ENCODE peak calls at places on chromosomes 6 and 20, in five cellular contexts. One of them, this sample, is unnamed.

GRCh38 chr6:137978252-137978896 is 111.3 kb downstream of the TNFAIP3 start:
- DNase-seq in bronchial epithelial cell: peak; percentile 66
- DNase-seq in AG04450: no peak
- DNase-seq in osteoblast: peak; percentile 66
- DNase-seq in GM12865: peak; percentile 80
- DNase-seq in this sample: no peak

GRCh38 chr6:80872194-80872950 is 765.9 kb downstream of the BCKDHB start:
- DNase-seq in bronchial epithelial cell: no peak
- DNase-seq in AG04450: no peak
- DNase-seq in osteoblast: no peak
- DNase-seq in GM12865: no peak
- DNase-seq in this sample: no peak

GRCh38 chr6:163356324-163356723 is 58.2 kb upstream of the QKI start:
- DNase-seq in bronchial epithelial cell: no peak
- DNase-seq in AG04450: no peak
- DNase-seq in osteoblast: peak; percentile 90
- DNase-seq in GM12865: no peak
- DNase-seq in this sample: no peak

GRCh38 chr6:7100072-7100750 is 7.5 kb upstream of the RREB1 start:
- DNase-seq in bronchial epithelial cell: no peak
- DNase-seq in AG04450: no peak
- DNase-seq in osteoblast: no peak
- DNase-seq in GM12865: peak; percentile 32
- DNase-seq in this sample: no peak

GRCh38 chr6:106159531-106159940 is 73.4 kb downstream of the PRDM1 start:
- DNase-seq in bronchial epithelial cell: peak; percentile 85
- DNase-seq in AG04450: peak; percentile 54
- DNase-seq in osteoblast: peak; percentile 92
- DNase-seq in GM12865: no peak
- DNase-seq in this sample: peak; percentile 54

GRCh38 chr6:38169826-38170526 is 350.4 kb downstream of the ZFAND3 start:
- DNase-seq in bronchial epithelial cell: no peak
- DNase-seq in AG04450: no peak
- DNase-seq in osteoblast: peak; percentile 49
- DNase-seq in GM12865: no peak
- DNase-seq in this sample: no peak

GRCh38 chr20:21714297-21715192 is 9.1 kb downstream of the PAX1 start:
- DNase-seq in bronchial epithelial cell: no peak
- DNase-seq in AG04450: no peak
- DNase-seq in osteoblast: no peak
- DNase-seq in GM12865: no peak
- DNase-seq in this sample: no peak

GRCh38 chr20:46558511-46558959 is 8.1 kb upstream of the OCSTAMP start:
- DNase-seq in bronchial epithelial cell: peak; percentile 95
- DNase-seq in AG04450: peak; percentile 85
- DNase-seq in osteoblast: peak; percentile 93
- DNase-seq in GM12865: no peak
- DNase-seq in this sample: peak; percentile 92

GRCh38 chr6:147759088-147759487 is 250.6 kb downstream of the SAMD5 start:
- DNase-seq in bronchial epithelial cell: no peak
- DNase-seq in AG04450: no peak
- DNase-seq in osteoblast: no peak
- DNase-seq in GM12865: no peak
- DNase-seq in this sample: no peak

GRCh38 chr6:107458687-107459282 is 579 bp downstream of the PDSS2 start:
- DNase-seq in bronchial epithelial cell: peak; percentile 31
- DNase-seq in AG04450: no peak
- DNase-seq in osteoblast: peak; percentile 71
- DNase-seq in GM12865: peak; percentile 56
- DNase-seq in this sample: no peak

GRCh38 chr20:41619360-41620115 is 1.4 kb upstream of the CHD6 start:
- DNase-seq in bronchial epithelial cell: no peak
- DNase-seq in AG04450: no peak
- DNase-seq in osteoblast: no peak
- DNase-seq in GM12865: no peak
- DNase-seq in this sample: no peak

GRCh38 chr6:328184-328670 is 35.9 kb downstream of the DUSP22 start:
- DNase-seq in bronchial epithelial cell: peak; percentile 76
- DNase-seq in AG04450: peak; percentile 70
- DNase-seq in osteoblast: peak; percentile 96
- DNase-seq in GM12865: peak; percentile 99
- DNase-seq in this sample: no peak

GRCh38 chr6:71886184-71887005 is at the start of gene RIMS1:
- DNase-seq in bronchial epithelial cell: no peak
- DNase-seq in AG04450: no peak
- DNase-seq in osteoblast: peak; percentile 89
- DNase-seq in GM12865: peak; percentile 68
- DNase-seq in this sample: no peak

GRCh38 chr6:29653452-29654038 is 3.3 kb upstream of the MOG start:
- DNase-seq in bronchial epithelial cell: peak; percentile 59
- DNase-seq in AG04450: peak; percentile 57
- DNase-seq in osteoblast: peak; percentile 91
- DNase-seq in GM12865: peak; percentile 87
- DNase-seq in this sample: no peak

GRCh38 chr6:113381957-113382356 is 475.2 kb upstream of the MARCKS start:
- DNase-seq in bronchial epithelial cell: peak; percentile 53
- DNase-seq in AG04450: no peak
- DNase-seq in osteoblast: no peak
- DNase-seq in GM12865: peak; percentile 80
- DNase-seq in this sample: no peak

GRCh38 chr6:26295691-26296555 is 69.1 kb upstream of the BTN3A2 start:
- DNase-seq in bronchial epithelial cell: peak; percentile 96
- DNase-seq in AG04450: no peak
- DNase-seq in osteoblast: peak; percentile 90
- DNase-seq in GM12865: no peak
- DNase-seq in this sample: no peak

GRCh38 chr20:986733-987355 is 15.3 kb downstream of the RSPO4 start:
- DNase-seq in bronchial epithelial cell: peak; percentile 40
- DNase-seq in AG04450: no peak
- DNase-seq in osteoblast: no peak
- DNase-seq in GM12865: no peak
- DNase-seq in this sample: no peak

GRCh38 chr6:42140051-42140450 is 2.4 kb downstream of the C6orf132 start:
- DNase-seq in bronchial epithelial cell: peak; percentile 87
- DNase-seq in AG04450: no peak
- DNase-seq in osteoblast: peak; percentile 97
- DNase-seq in GM12865: no peak
- DNase-seq in this sample: no peak

GRCh38 chr20:47150403-47151152 is 205.9 kb downstream of the ZMYND8 start:
- DNase-seq in bronchial epithelial cell: peak; percentile 63
- DNase-seq in AG04450: no peak
- DNase-seq in osteoblast: peak; percentile 88
- DNase-seq in GM12865: peak; percentile 37
- DNase-seq in this sample: no peak

GRCh38 chr6:53483423-53484353 is 61.2 kb downstream of the GCLC start:
- DNase-seq in bronchial epithelial cell: no peak
- DNase-seq in AG04450: no peak
- DNase-seq in osteoblast: no peak
- DNase-seq in GM12865: peak; percentile 35
- DNase-seq in this sample: no peak

GRCh38 chr6:34157236-34157830 is 11.4 kb upstream of the GRM4 start:
- DNase-seq in bronchial epithelial cell: no peak
- DNase-seq in AG04450: no peak
- DNase-seq in osteoblast: peak; percentile 69
- DNase-seq in GM12865: no peak
- DNase-seq in this sample: no peak

GRCh38 chr6:106897580-106897979 is 76.9 kb downstream of the CD24 start:
- DNase-seq in bronchial epithelial cell: no peak
- DNase-seq in AG04450: no peak
- DNase-seq in osteoblast: no peak
- DNase-seq in GM12865: no peak
- DNase-seq in this sample: no peak

GRCh38 chr6:162119349-162119748 is 608.2 kb downstream of the PRKN start:
- DNase-seq in bronchial epithelial cell: no peak
- DNase-seq in AG04450: no peak
- DNase-seq in osteoblast: no peak
- DNase-seq in GM12865: no peak
- DNase-seq in this sample: no peak

GRCh38 chr6:38182426-38182825 is 362.9 kb downstream of the ZFAND3 start:
- DNase-seq in bronchial epithelial cell: no peak
- DNase-seq in AG04450: no peak
- DNase-seq in osteoblast: no peak
- DNase-seq in GM12865: no peak
- DNase-seq in this sample: no peak

GRCh38 chr6:128932061-128932460 is 49.1 kb downstream of the LAMA2 start:
- DNase-seq in bronchial epithelial cell: peak; percentile 99
- DNase-seq in AG04450: no peak
- DNase-seq in osteoblast: peak; percentile 4
- DNase-seq in GM12865: no peak
- DNase-seq in this sample: peak; percentile 3

GRCh38 chr20:34525709-34526416 is 9.6 kb downstream of the DYNLRB1 start:
- DNase-seq in bronchial epithelial cell: peak; percentile 100
- DNase-seq in AG04450: peak; percentile 99
- DNase-seq in osteoblast: peak; percentile 96
- DNase-seq in GM12865: no peak
- DNase-seq in this sample: peak; percentile 97

GRCh38 chr6:14550817-14551216 is 433.2 kb downstream of the CD83 start:
- DNase-seq in bronchial epithelial cell: no peak
- DNase-seq in AG04450: no peak
- DNase-seq in osteoblast: no peak
- DNase-seq in GM12865: no peak
- DNase-seq in this sample: no peak

GRCh38 chr20:5973172-5973571 is 22.7 kb downstream of the MCM8 start:
- DNase-seq in bronchial epithelial cell: peak; percentile 99
- DNase-seq in AG04450: no peak
- DNase-seq in osteoblast: peak; percentile 51
- DNase-seq in GM12865: no peak
- DNase-seq in this sample: peak; percentile 99
- H3K4me3 ChIP-seq in bronchial epithelial cell: no peak overlapping the region
- H3K4me3 ChIP-seq in AG04450: no peak overlapping the region
- H3K4me3 ChIP-seq in osteoblast: no peak overlapping the region
- H3K4me3 ChIP-seq in GM12865: no peak overlapping the region
- H3K4me3 ChIP-seq in this sample: peak overlapping the region; percentile 20

DNA sequence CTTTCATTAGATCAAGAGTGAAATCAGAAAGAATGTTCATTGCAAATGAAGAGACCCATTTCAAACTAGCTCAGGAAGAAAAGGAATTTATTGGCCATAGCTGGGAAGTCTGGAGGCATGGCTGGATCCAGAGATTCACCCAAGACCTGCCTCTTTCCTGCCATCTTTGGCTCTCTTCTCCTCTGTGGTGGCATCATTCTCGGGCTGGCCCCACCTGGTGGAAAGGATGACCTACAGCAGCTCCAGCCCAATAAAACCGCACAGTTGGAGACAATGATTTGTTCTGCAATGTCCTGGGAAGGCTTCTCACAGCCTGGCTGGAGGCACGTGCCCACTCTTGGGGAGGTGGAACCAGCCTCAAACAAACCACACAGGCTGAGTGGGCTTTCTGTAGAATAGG is 18.1 kb upstream of the FERMT1 start:
- DNase-seq in bronchial epithelial cell: no peak
- DNase-seq in AG04450: no peak
- DNase-seq in osteoblast: no peak
- DNase-seq in GM12865: peak; percentile 11
- DNase-seq in this sample: no peak
- TF ChIP-seq CTCF in bronchial epithelial cell: peak; percentile 13
- TF ChIP-seq CTCF in AG04450: peak; percentile 16
- TF ChIP-seq CTCF in osteoblast: no peak
- TF ChIP-seq CTCF in GM12865: peak; percentile 21
- TF ChIP-seq CTCF in this sample: peak; percentile 37

GRCh38 chr6:30913721-30914075 is 340 bp upstream of the VARS2 start:
- DNase-seq in bronchial epithelial cell: no peak
- DNase-seq in AG04450: no peak
- DNase-seq in osteoblast: peak; percentile 34
- DNase-seq in GM12865: no peak
- DNase-seq in this sample: no peak
- H3K4me3 ChIP-seq in bronchial epithelial cell: peak overlapping the region; percentile 21
- H3K4me3 ChIP-seq in AG04450: peak overlapping the region; percentile 63
- H3K4me3 ChIP-seq in osteoblast: peak overlapping the region; percentile 71
- H3K4me3 ChIP-seq in GM12865: peak overlapping the region; percentile 91
- H3K4me3 ChIP-seq in this sample: peak overlapping the region; percentile 25

GRCh38 chr20:45539382-45539781 is at the start of gene WFDC6:
- DNase-seq in bronchial epithelial cell: no peak
- DNase-seq in AG04450: no peak
- DNase-seq in osteoblast: no peak
- DNase-seq in GM12865: no peak
- DNase-seq in this sample: no peak

DNA sequence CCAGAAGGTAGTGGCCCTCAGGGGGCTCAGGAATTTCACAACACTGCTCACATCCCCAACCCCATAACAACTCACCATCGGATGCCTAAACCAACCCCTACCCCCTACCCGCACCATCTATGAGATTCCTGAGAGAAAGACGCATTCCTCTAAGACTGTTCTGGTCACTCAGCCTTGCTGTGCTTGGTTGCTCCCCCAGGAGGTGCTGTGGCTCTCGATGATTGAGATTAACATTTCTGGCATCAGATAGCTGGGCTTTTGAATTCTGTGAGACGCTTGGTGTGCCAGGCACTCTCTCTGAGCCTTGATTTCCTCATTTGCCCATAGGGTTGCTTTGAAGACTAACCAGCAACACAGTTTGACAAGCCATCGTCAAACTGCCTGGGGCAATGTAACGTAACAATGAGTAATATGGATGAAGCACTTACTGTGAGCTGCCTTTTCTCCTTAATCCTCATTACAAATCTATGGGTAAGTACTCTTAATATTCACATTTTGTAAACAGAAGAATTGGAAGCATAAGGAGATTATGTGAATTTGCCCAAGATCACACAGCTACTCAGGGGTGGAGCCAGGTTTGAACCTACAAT is 978 bp downstream of the WFDC6 start:
- DNase-seq in bronchial epithelial cell: peak; percentile 89
- DNase-seq in AG04450: no peak
- DNase-seq in osteoblast: no peak
- DNase-seq in GM12865: no peak
- DNase-seq in this sample: no peak
- TF ChIP-seq CTCF in bronchial epithelial cell: peak; percentile 18
- TF ChIP-seq CTCF in AG04450: no peak
- TF ChIP-seq CTCF in osteoblast: no peak
- TF ChIP-seq CTCF in GM12865: no peak
- TF ChIP-seq CTCF in this sample: peak; percentile 13

DNA sequence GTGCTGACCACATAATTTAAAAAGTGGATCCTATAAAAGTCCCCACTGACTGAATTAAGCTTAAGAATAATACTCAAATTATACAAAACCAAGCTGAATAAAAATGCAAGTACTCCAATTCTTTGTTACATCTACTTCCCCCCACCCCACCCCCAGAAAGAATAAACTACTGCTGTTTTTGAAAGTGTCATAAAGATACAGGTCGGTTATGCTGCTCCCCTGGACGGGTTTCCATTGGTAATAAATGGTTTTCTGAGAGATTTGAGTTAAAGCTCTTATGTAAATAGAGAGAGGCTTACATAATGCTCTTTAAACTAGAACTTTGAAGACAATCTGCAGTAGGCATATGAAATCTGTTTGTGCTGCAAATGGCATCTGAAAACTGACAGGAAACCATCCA is 10.9 kb upstream of the POU3F2 start:
- DNase-seq in bronchial epithelial cell: no peak
- DNase-seq in AG04450: no peak
- DNase-seq in osteoblast: peak; percentile 35
- DNase-seq in GM12865: no peak
- DNase-seq in this sample: no peak
- H3K4me3 ChIP-seq in bronchial epithelial cell: no peak overlapping the region
- H3K4me3 ChIP-seq in AG04450: no peak overlapping the region
- H3K4me3 ChIP-seq in osteoblast: no peak overlapping the region
- H3K4me3 ChIP-seq in GM12865: no peak overlapping the region
- H3K4me3 ChIP-seq in this sample: no peak overlapping the region

GRCh38 chr6:157287923-157288322 is 35.4 kb downstream of the TMEM242 start:
- DNase-seq in bronchial epithelial cell: no peak
- DNase-seq in AG04450: no peak
- DNase-seq in osteoblast: peak; percentile 30
- DNase-seq in GM12865: no peak
- DNase-seq in this sample: no peak
- TF ChIP-seq CTCF in bronchial epithelial cell: no peak
- TF ChIP-seq CTCF in AG04450: no peak
- TF ChIP-seq CTCF in osteoblast: no peak
- TF ChIP-seq CTCF in GM12865: no peak
- TF ChIP-seq CTCF in this sample: no peak

This sample was measured in epithelial cell of proximal tubule.